ENCODE peak calls at places on chromosomes 12 and 14, in six cellular contexts. Z is upper lobe of left lung, X is heart left ventricle, I is NB4, W is K562, A is lower leg skin. K is an unnamed sample.

GRCh38 chr12:15540469-15540872 is 218.2 kb downstream of the PTPRO start:
- DNase-seq in Z (no peak), X (no peak), I (no peak), W (no peak), A (no peak), K (no peak)

GRCh38 chr14:101508196-101508947 is 52.9 kb upstream of the DIO3 start:
- DNase-seq in Z (peak; percentile 10), X (no peak), I (no peak), W (no peak), A (no peak), K (no peak)

GRCh38 chr14:59464651-59465569 is at the start of gene GPR135:
- DNase-seq in Z (peak; percentile 67), X (peak; percentile 75), I (no peak), W (peak; percentile 9), A (no peak), K (no peak)

GRCh38 chr12:112347521-112347920 is 34.7 kb downstream of the HECTD4 start:
- DNase-seq in Z (no peak), X (no peak), I (peak; percentile 25), W (no peak), A (no peak), K (peak; percentile 7)

GRCh38 chr14:89429206-89430091 is 12.4 kb upstream of the FOXN3 start:
- DNase-seq in Z (no peak), X (no peak), I (peak; percentile 62), W (no peak), A (no peak), K (no peak)

GRCh38 chr12:80101126-80101525 is 1.8 kb downstream of the OTOGL start:
- DNase-seq in Z (no peak), X (no peak), I (peak; percentile 30), W (no peak), A (no peak), K (no peak)

GRCh38 chr12:49874142-49874897 is 29.4 kb downstream of the FAIM2 start:
- DNase-seq in Z (no peak), X (no peak), I (no peak), W (no peak), A (no peak), K (no peak)

GRCh38 chr12:123897221-123897620 is 75.4 kb downstream of the CCDC92 start:
- DNase-seq in Z (no peak), X (no peak), I (no peak), W (no peak), A (no peak), K (no peak)

GRCh38 chr12:122788387-122788786 is 14.0 kb downstream of the CCDC62 start:
- DNase-seq in Z (no peak), X (no peak), I (no peak), W (no peak), A (no peak), K (no peak)

GRCh38 chr14:83887871-83888270 is 1642.1 kb upstream of the FLRT2 start:
- DNase-seq in Z (no peak), X (no peak), I (no peak), W (no peak), A (no peak), K (no peak)
- TF ChIP-seq POLR2A in Z (no peak), X (no peak), I (no peak), W (no peak), A (no peak), K (no peak)

GRCh38 chr14:69772082-69773017 is 5.4 kb downstream of the SRSF5 start:
- DNase-seq in Z (no peak), X (no peak), I (no peak), W (no peak), A (no peak), K (no peak)

GRCh38 chr14:69775012-69775411 is 8.1 kb downstream of the SRSF5 start:
- DNase-seq in Z (no peak), X (no peak), I (no peak), W (no peak), A (no peak), K (no peak)

GRCh38 chr14:69770559-69770958 is 3.6 kb downstream of the SRSF5 start:
- DNase-seq in Z (no peak), X (no peak), I (no peak), W (no peak), A (no peak), K (no peak)

GRCh38 chr14:69771136-69771535 is 4.2 kb downstream of the SRSF5 start:
- DNase-seq in Z (no peak), X (no peak), I (no peak), W (no peak), A (no peak), K (no peak)

DNA sequence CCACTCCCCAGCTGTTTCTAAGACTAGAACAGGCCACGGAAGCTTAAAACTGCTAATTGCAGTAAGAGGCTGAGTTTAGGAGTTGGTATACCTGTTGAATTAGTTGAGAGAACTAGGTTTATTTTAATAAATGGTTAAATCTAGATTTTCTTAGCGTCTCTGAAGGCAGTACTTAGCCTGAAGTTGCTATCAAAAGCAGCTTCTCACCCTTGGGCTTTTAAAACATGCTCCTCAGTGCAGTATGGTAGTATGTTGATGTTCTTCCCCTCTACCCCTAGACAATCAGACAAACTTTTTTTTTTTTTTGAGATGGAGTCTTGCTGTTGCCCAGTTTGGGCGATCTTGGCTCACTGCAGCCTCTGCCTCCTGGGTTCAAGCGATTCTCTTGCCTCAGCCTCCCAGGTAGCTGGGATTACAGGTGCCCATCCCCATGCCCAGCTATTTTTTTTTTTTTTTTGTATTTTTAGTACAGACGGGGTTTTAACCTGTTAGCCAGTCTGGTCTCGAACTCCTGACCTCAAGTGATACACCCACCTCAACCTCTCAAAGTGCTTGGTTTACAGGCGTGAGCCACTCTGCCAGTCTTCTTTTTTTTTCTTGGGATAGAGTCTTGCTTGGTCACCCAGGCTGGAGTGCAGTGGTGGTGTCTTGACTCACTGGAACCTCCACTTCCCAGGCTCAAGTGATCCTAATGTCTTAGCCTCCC is 6.8 kb downstream of the SRSF5 start:
- DNase-seq in Z (no peak), X (no peak), I (no peak), W (no peak), A (no peak), K (no peak)
- TF ChIP-seq POLR2A in Z (no peak), X (no peak), I (no peak), W (peak; percentile 39), A (no peak), K (no peak)

GRCh38 chr14:75578786-75579781 is 664 bp downstream of the FLVCR2 start:
- DNase-seq in Z (peak; percentile 73), X (no peak), I (no peak), W (no peak), A (peak; percentile 28), K (no peak)
- TF ChIP-seq POLR2A in Z (peak; percentile 13), X (no peak), I (no peak), W (no peak), A (no peak), K (no peak)

DNA sequence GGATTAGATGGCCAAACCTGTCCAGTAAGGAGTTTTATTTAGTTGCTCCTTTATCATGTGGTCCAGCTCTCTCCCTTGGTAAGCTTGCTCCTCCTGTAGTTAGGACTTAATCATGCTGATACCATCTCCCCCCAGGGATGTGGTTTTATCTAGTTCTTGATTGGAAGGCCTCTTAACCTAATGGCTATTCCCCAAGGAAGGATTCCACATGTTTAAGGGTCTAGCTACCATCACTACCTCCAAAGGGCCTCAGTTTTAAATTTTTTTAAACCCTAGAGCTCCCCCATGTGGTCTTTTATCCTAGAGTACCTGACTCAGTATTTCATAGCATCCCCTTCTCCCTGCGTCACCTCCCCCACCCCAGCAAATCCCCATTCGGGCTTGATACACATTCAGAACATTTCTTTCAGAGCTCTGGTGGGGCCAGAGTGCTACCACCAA is 22.5 kb downstream of the MAP3K12 start:
- DNase-seq in Z (no peak), X (no peak), I (peak; percentile 54), W (peak; percentile 52), A (no peak), K (no peak)
- TF ChIP-seq POLR2A in Z (no peak), X (no peak), I (no peak), W (peak; percentile 41), A (no peak), K (no peak)

DNA sequence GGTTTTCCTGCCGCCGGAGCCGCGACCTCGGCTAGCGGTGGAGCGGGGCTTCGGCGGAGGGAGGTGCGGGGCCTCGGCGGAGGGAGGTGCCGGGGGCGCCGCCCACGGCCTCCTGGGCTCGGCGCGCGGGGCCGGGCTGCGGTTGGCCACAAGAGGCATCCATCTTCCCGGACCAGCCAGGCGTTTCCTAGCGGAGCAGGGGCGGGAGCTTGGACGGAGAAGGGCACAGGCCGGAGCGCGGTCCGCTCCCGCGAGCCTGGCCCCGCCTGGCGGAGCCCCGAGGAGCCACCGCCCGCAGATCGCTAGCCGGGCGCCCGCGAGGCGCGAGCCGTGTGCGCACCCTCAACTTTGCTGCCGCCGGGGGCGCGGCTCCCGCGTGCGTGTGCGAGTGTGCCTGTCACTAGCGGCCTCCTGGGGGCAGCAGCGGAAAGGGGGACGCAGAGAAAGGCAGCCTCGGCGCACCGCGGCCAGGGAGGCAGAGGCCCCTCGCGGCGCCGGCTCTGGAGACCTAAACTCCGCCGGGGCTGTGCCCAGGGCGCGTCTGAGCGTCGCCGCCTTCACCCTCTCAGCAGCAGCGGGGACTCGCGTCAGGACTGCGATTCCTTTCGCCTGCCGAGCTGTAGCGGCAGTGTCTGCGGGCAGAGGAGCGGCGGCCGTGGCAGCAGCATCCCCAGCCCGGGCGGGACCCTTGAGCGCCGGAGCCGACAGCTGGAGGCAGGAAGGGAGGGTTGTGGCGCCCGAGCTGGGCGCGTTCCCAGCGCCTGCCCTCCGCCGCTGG is 698 bp upstream of the SRGAP1 start:
- DNase-seq in Z (peak; percentile 86), X (peak; percentile 94), I (peak; percentile 94), W (peak; percentile 86), A (peak; percentile 82), K (peak; percentile 89)
- TF ChIP-seq POLR2A in Z (no peak), X (no peak), I (no peak), W (no peak), A (no peak), K (peak; percentile 59)

DNA sequence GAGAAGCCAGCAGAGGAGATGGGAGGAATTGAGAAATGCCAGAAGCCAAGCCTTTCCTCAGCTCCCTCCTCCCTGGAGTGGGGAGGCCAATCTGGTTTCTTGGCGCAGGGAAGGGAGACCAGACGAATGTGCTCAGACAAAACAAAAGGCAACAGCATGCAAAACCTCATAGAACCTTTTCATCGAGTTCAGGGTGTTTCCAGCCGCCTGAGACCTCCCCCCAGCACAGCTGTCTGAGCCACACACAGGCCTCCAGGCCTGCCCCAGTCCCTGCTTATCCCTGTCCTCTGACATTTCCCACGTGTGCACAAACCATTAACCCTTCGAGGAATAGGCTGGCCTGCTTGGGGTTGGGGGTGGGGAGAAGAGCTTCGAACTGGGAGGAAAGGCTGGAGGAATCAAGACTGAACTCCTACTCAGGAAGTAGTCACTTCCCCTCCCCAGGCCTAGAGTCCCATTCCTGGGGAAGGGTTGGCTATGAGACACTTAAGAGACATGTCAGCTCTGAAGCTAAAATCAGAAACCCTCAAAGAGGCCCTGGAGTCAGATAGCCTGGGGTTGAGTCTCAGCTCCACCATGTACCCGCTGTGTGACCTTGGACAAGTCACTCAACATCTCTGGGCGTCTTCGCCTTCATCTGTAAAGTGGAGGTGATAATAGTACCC is 10.7 kb downstream of the TBX3 start:
- DNase-seq in Z (no peak), X (no peak), I (no peak), W (no peak), A (no peak), K (no peak)
- TF ChIP-seq POLR2A in Z (peak; percentile 30), X (no peak), I (no peak), W (no peak), A (no peak), K (no peak)

DNA sequence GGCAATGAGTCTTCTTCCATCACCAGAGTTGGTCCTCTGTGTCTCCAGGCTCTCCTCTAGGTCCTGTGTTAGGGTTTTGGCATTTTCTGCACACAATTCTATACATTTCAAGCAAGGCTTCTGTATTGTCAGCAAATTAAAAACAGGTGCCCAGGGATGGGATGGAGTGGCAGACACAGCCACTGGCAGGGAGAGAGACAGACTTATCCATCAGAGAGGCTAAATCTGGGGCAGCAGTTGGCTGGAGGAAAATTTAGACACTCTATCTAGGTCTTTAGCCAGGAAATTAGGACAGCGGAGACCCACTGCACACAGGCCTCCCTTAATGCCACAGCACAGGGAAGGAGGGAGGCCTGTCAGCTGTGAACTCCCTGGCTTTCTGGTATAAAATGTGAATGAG is 20.2 kb downstream of the PLEKHD1 start:
- DNase-seq in Z (no peak), X (no peak), I (no peak), W (no peak), A (no peak), K (no peak)
- TF ChIP-seq POLR2A in Z (no peak), X (no peak), I (no peak), W (no peak), A (no peak), K (no peak)

K was measured in H54.